ENCODE peak calls at places on chromosomes 6 and 20, in six cellular contexts. B, P, V, Q, F and W are unnamed samples.

GRCh38 chr6:56699066-56699654 is 56.5 kb upstream of the DST start:
- DNase-seq in B (no peak), P (peak), V (no peak), Q (no peak), F (no peak), W (no peak)

GRCh38 chr20:57716893-57717292 is 7.1 kb upstream of the PMEPA1 start:
- DNase-seq in B (no peak), P (no peak), V (no peak), Q (no peak), F (no peak), W (no peak)

GRCh38 chr20:24657211-24657610 is 187.8 kb downstream of the SYNDIG1 start:
- DNase-seq in B (peak), P (no peak), V (no peak), Q (peak), F (peak), W (no peak)

GRCh38 chr6:22043284-22043962 is 253.4 kb downstream of the PRL start:
- DNase-seq in B (no peak), P (no peak), V (peak), Q (no peak), F (no peak), W (no peak)

GRCh38 chr6:122432816-122433215 is 33.4 kb downstream of the HSF2 start:
- DNase-seq in B (no peak), P (no peak), V (no peak), Q (no peak), F (no peak), W (no peak)

GRCh38 chr6:49038294-49038693 is 424.8 kb downstream of the MMUT start:
- DNase-seq in B (no peak), P (no peak), V (no peak), Q (no peak), F (no peak), W (no peak)

GRCh38 chr20:47272893-47273590 is 83.5 kb downstream of the ZMYND8 start:
- DNase-seq in B (peak), P (peak), V (peak), Q (peak), F (peak), W (peak)

GRCh38 chr20:4684837-4685413 is 36.8 kb upstream of the PRND start:
- DNase-seq in B (peak), P (no peak), V (peak), Q (no peak), F (no peak), W (peak)

GRCh38 chr6:146813554-146813953 is 214.8 kb downstream of the ADGB start:
- DNase-seq in B (no peak), P (no peak), V (no peak), Q (no peak), F (no peak), W (no peak)

GRCh38 chr6:46137387-46137786 is 7.6 kb downstream of the ENPP4 start:
- DNase-seq in B (no peak), P (no peak), V (no peak), Q (no peak), F (no peak), W (no peak)

GRCh38 chr20:38147751-38148150 is 17.3 kb downstream of the TGM2 start:
- DNase-seq in B (no peak), P (no peak), V (no peak), Q (no peak), F (no peak), W (no peak)

GRCh38 chr20:4512891-4513550 is 208.7 kb upstream of the PRND start:
- DNase-seq in B (peak), P (peak), V (no peak), Q (peak), F (no peak), W (no peak)

GRCh38 chr20:23049201-23049932 is at the start of gene THBD:
- DNase-seq in B (peak), P (peak), V (peak), Q (peak), F (no peak), W (peak)

GRCh38 chr6:16769131-16769985 is 8.1 kb upstream of the ATXN1 start:
- DNase-seq in B (peak), P (peak), V (peak), Q (peak), F (peak), W (peak)

GRCh38 chr20:19887566-19888268 is 129.4 kb upstream of the NAA20 start:
- DNase-seq in B (no peak), P (peak), V (no peak), Q (no peak), F (no peak), W (no peak)

GRCh38 chr20:3406481-3407425 is 716 bp downstream of the DNAAF9 start:
- DNase-seq in B (no peak), P (peak), V (peak), Q (peak), F (peak), W (peak)

GRCh38 chr6:10558575-10558974 is 37.4 kb downstream of the GCNT2 start:
- DNase-seq in B (no peak), P (peak), V (no peak), Q (no peak), F (no peak), W (peak)

GRCh38 chr6:26155066-26155925 is 68.1 kb downstream of the HFE start:
- DNase-seq in B (peak), P (peak), V (peak), Q (peak), F (no peak), W (peak)

GRCh38 chr6:108133594-108134179 is 32.1 kb upstream of the NR2E1 start:
- DNase-seq in B (peak), P (peak), V (peak), Q (peak), F (peak), W (peak)

GRCh38 chr20:8740265-8740664 is 328.6 kb upstream of the PLCB4 start:
- DNase-seq in B (no peak), P (no peak), V (no peak), Q (no peak), F (no peak), W (no peak)

GRCh38 chr6:42017021-42017643 is 33.2 kb upstream of the TAF8 start:
- DNase-seq in B (no peak), P (peak), V (no peak), Q (peak), F (peak), W (no peak)

GRCh38 chr6:39379026-39379425 is 56.5 kb upstream of the KCNK16 start:
- DNase-seq in B (no peak), P (no peak), V (no peak), Q (no peak), F (no peak), W (no peak)

GRCh38 chr6:106974999-106975698 is 620 bp upstream of the CD24 start:
- DNase-seq in B (peak), P (no peak), V (no peak), Q (peak), F (peak), W (no peak)

GRCh38 chr6:20354366-20354765 is 47.3 kb upstream of the E2F3 start:
- DNase-seq in B (no peak), P (no peak), V (no peak), Q (no peak), F (no peak), W (no peak)

GRCh38 chr6:22099923-22100322 is 196.9 kb downstream of the PRL start:
- DNase-seq in B (no peak), P (no peak), V (no peak), Q (no peak), F (no peak), W (no peak)

GRCh38 chr6:7201444-7201731 is 93.6 kb downstream of the RREB1 start:
- DNase-seq in B (no peak), P (no peak), V (no peak), Q (no peak), F (peak), W (no peak)

GRCh38 chr20:53695797-53696527 is 102.3 kb upstream of the ZNF217 start:
- DNase-seq in B (no peak), P (no peak), V (no peak), Q (no peak), F (no peak), W (no peak)

GRCh38 chr20:50434653-50435396 is 75.4 kb upstream of the PTPN1 start:
- DNase-seq in B (peak), P (no peak), V (no peak), Q (no peak), F (no peak), W (no peak)

GRCh38 chr6:15642276-15642675 is 20.6 kb downstream of the DTNBP1 start:
- DNase-seq in B (peak), P (no peak), V (no peak), Q (no peak), F (peak), W (no peak)

GRCh38 chr20:37902504-37903313 is at the start of gene VSTM2L:
- DNase-seq in B (peak), P (no peak), V (no peak), Q (peak), F (peak), W (peak)

GRCh38 chr6:148251286-148251685 is 91.4 kb upstream of the SASH1 start:
- DNase-seq in B (peak), P (peak), V (no peak), Q (no peak), F (no peak), W (no peak)

DNA sequence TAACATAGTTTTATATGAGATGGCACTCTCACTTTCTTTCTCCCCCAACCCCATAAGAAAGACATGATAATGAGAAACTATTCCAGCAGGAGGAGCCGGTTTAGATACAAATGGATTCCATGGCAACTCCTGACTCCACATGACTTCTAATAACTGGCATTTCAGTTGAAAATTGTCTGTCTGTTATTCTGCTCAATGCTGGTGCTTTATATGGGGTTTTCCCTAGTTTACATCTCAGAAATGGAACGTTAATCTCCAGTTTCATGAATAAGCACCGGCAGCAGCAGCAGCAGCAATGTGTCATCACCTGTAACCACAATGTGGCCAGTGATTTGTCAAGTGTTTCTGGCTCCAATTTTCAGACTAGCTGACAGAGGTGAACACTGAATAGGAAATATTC is 8.0 kb upstream of the SIM1 start:
- DNase-seq in B (peak), P (no peak), V (no peak), Q (no peak), F (no peak), W (no peak)
- TF ChIP-seq CTCF in B (no peak), P (no peak), V (no peak), Q (no peak), F (no peak), W (no peak)

GRCh38 chr20:32465092-32465900 is 107.2 kb downstream of the ASXL1 start:
- DNase-seq in B (peak), P (peak), V (peak), Q (peak), F (no peak), W (peak)
- TF ChIP-seq POLR2A in B (no peak), P (peak), V (no peak), Q (no peak), F (no peak), W (no peak)

GRCh38 chr6:118650500-118651281 is 700 bp downstream of the CEP85L start:
- DNase-seq in B (peak), P (no peak), V (peak), Q (peak), F (peak), W (peak)
- TF ChIP-seq CTCF in B (no peak), P (no peak), V (no peak), Q (no peak), F (peak), W (peak)

GRCh38 chr20:61924858-61925554 is 140.7 kb downstream of the TAF4 start:
- DNase-seq in B (no peak), P (no peak), V (no peak), Q (no peak), F (no peak), W (no peak)
- TF ChIP-seq POLR2A in B (no peak), P (no peak), V (no peak), Q (no peak), F (no peak), W (no peak)

DNA sequence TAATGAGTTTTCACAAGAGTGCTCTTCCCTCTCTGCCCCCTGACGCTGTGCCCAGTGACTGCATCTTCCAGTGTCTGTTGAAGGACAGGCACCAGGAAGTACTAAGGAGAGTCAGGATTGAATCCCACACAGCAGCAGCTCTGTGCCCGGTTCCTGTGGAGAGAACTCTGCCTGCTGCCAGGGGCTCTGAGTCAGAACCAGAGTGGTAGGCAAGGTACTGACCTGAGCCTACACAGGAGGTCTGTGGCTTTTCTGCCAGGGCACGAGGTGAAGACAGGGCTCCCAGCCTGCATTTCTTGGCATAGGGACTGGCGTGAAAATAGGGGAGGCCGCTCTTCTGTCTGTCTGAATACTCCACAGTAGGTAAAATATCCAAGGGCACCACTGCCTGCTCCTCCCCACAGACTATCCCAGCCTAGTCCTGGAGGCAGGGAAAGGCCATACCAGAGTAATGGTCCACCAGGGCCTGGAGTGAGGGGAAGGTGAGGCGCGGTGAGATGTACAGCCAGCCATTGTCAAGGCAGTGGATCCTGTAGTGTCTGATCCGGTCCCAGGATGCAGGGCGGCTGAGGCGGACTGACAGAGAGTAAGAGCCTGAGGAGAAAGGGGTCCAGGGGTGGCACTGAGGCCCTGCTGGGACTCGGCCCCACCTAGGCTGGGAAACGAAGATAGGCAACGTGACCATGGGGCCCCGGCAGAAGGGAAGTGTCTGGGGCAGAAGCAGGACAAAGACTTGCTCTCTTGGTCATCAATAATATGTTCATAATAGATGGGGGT is 9.4 kb downstream of the RAB5IF start:
- DNase-seq in B (no peak), P (no peak), V (no peak), Q (peak), F (no peak), W (no peak)
- TF ChIP-seq CTCF in B (no peak), P (no peak), V (no peak), Q (no peak), F (no peak), W (no peak)

GRCh38 chr6:31899882-31900722 is 1.8 kb downstream of the ZBTB12 start:
- DNase-seq in B (no peak), P (no peak), V (no peak), Q (no peak), F (no peak), W (no peak)
- TF ChIP-seq POLR2A in B (no peak), P (no peak), V (no peak), Q (no peak), F (peak), W (no peak)

GRCh38 chr6:65126667-65127066 is 580.4 kb downstream of the EYS start:
- DNase-seq in B (no peak), P (no peak), V (no peak), Q (no peak), F (no peak), W (no peak)

GRCh38 chr6:65117854-65118409 is 589.1 kb downstream of the EYS start:
- DNase-seq in B (no peak), P (no peak), V (no peak), Q (no peak), F (no peak), W (no peak)

GRCh38 chr6:65123516-65123915 is 583.5 kb downstream of the EYS start:
- DNase-seq in B (no peak), P (no peak), V (no peak), Q (no peak), F (no peak), W (no peak)
- TF ChIP-seq CTCF in B (no peak), P (no peak), V (no peak), Q (no peak), F (no peak), W (no peak)

GRCh38 chr6:129875610-129876515 is 14.7 kb upstream of the TMEM244 start:
- DNase-seq in B (no peak), P (no peak), V (no peak), Q (no peak), F (no peak), W (no peak)
- TF ChIP-seq POLR2A in B (no peak), P (no peak), V (no peak), Q (no peak), F (no peak), W (no peak)

DNA sequence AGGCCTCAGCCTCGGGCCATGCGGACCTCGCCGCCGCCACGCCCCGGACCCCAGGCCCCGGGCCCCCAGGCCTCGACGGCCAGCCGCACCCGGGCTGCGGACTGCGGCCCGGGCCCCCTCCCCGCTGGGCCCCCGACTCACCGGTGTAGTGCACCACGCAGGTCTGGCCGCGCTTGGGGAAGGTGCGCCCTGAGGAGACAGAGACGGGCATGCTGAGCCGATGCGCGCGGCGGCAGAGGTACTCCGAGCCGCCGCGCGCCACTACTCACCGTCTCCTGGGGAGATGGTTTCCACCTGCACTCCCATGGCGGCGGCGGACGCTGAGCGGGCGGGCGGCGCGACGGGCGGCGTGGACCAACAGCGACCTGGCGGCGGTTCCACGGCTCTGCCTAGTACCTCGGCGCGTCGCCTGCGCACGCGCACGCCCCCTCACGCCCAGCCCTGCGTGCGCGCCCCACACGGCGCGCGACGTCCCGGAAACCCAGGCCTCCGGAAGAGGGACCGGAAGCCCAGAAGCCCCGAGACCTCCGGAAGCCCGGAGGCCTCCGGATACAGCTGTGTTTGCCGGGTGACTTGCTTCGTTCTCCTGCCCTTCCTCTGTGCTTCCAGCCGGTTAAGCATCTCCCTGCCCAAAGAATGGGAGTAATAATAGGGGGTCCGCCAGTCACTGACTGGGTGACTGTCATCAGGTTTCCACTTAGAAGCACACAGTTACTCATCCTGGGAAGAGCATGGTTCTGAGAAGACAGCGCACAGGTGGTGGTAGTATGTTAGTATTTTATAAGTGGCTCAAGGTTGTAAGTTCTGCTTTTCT is at the start of gene FKBP1A:
- DNase-seq in B (peak), P (peak), V (peak), Q (peak), F (peak), W (peak)
- TF ChIP-seq CTCF in B (no peak), P (no peak), V (no peak), Q (no peak), F (no peak), W (no peak)